ENCODE peak calls at places on chromosome 4, in eight cellular contexts. B is lower leg skin, X is progenitor cell of endocrine pancreas, Y is pancreas, O is nephron progenitor cell, D is cardiac muscle cell, E is osteocyte, V is GM12865. L is an unnamed sample.

GRCh38 chr4:171644430-171645057 is 168.7 kb upstream of the GALNTL6 start:
- DNase-seq in B (no peak), X (no peak), Y (no peak), O (no peak), D (no peak), E (no peak), V (peak; percentile 78), L (no peak)

GRCh38 chr4:184756399-184756798 is 22.5 kb upstream of the CENPU start:
- DNase-seq in B (no peak), X (no peak), Y (no peak), O (no peak), D (no peak), E (no peak), V (no peak), L (no peak)

GRCh38 chr4:53507671-53508286 is 83.5 kb downstream of the LNX1 start:
- DNase-seq in B (no peak), X (no peak), Y (peak; percentile 42), O (no peak), D (no peak), E (no peak), V (peak; percentile 3), L (no peak)

GRCh38 chr4:95267081-95267480 is 281.7 kb downstream of the UNC5C start:
- DNase-seq in B (no peak), X (no peak), Y (no peak), O (no peak), D (no peak), E (no peak), V (no peak), L (no peak)

GRCh38 chr4:185624248-185624568 is 88.9 kb upstream of the PDLIM3 start:
- DNase-seq in B (no peak), X (no peak), Y (no peak), O (no peak), D (no peak), E (no peak), V (no peak), L (no peak)

GRCh38 chr4:136690363-136690762 is 841.9 kb downstream of the PCDH18 start:
- DNase-seq in B (no peak), X (no peak), Y (no peak), O (no peak), D (no peak), E (no peak), V (no peak), L (no peak)

GRCh38 chr4:86156526-86156925 is 203.3 kb downstream of the MAPK10 start:
- DNase-seq in B (no peak), X (no peak), Y (no peak), O (no peak), D (no peak), E (no peak), V (no peak), L (no peak)

GRCh38 chr4:184142121-184143000 is 75.3 kb downstream of the ENPP6 start:
- DNase-seq in B (peak; percentile 49), X (no peak), Y (no peak), O (no peak), D (no peak), E (no peak), V (no peak), L (no peak)

GRCh38 chr4:1239949-1240305 is 9.0 kb downstream of the CTBP1 start:
- DNase-seq in B (peak; percentile 74), X (no peak), Y (no peak), O (no peak), D (no peak), E (no peak), V (no peak), L (no peak)

GRCh38 chr4:151455212-151455611 is 46.2 kb downstream of the FHIP1A start:
- DNase-seq in B (no peak), X (no peak), Y (no peak), O (no peak), D (no peak), E (no peak), V (no peak), L (no peak)

GRCh38 chr4:2357821-2358745 is 60.4 kb downstream of the ZFYVE28 start:
- DNase-seq in B (peak; percentile 83), X (no peak), Y (no peak), O (no peak), D (no peak), E (no peak), V (no peak), L (no peak)

GRCh38 chr4:37639551-37640293 is 46.5 kb downstream of the RELL1 start:
- DNase-seq in B (no peak), X (no peak), Y (no peak), O (no peak), D (no peak), E (no peak), V (no peak), L (no peak)

GRCh38 chr4:71449878-71450277 is 111.1 kb downstream of the SLC4A4 start:
- DNase-seq in B (no peak), X (no peak), Y (no peak), O (no peak), D (no peak), E (no peak), V (no peak), L (no peak)

GRCh38 chr4:91243132-91243531 is 1060.6 kb upstream of the GRID2 start:
- DNase-seq in B (no peak), X (no peak), Y (no peak), O (no peak), D (no peak), E (no peak), V (no peak), L (no peak)

GRCh38 chr4:6270691-6271121 is 1.1 kb downstream of the WFS1 start:
- DNase-seq in B (no peak), X (no peak), Y (peak; percentile 65), O (no peak), D (no peak), E (no peak), V (no peak), L (no peak)

GRCh38 chr4:8398347-8398746 is 42.2 kb downstream of the ACOX3 start:
- DNase-seq in B (no peak), X (no peak), Y (no peak), O (no peak), D (no peak), E (no peak), V (no peak), L (no peak)

GRCh38 chr4:94228488-94229216 is 21.0 kb downstream of the SMARCAD1 start:
- DNase-seq in B (no peak), X (no peak), Y (no peak), O (no peak), D (no peak), E (no peak), V (no peak), L (no peak)

GRCh38 chr4:14853186-14853946 is 148.9 kb upstream of the CPEB2 start:
- DNase-seq in B (no peak), X (no peak), Y (no peak), O (no peak), D (no peak), E (no peak), V (no peak), L (no peak)

GRCh38 chr4:94413085-94413685 is 38.6 kb upstream of the PDLIM5 start:
- DNase-seq in B (no peak), X (no peak), Y (no peak), O (no peak), D (no peak), E (no peak), V (no peak), L (no peak)

GRCh38 chr4:71230258-71230594 is 108.6 kb upstream of the SLC4A4 start:
- DNase-seq in B (no peak), X (no peak), Y (no peak), O (no peak), D (no peak), E (no peak), V (no peak), L (no peak)

GRCh38 chr4:169745291-169745690 is 12.5 kb downstream of the HPF1 start:
- DNase-seq in B (no peak), X (no peak), Y (no peak), O (no peak), D (no peak), E (no peak), V (no peak), L (no peak)

GRCh38 chr4:76952071-76952470 is 2.5 kb downstream of the SEPTIN11 start:
- DNase-seq in B (no peak), X (no peak), Y (no peak), O (no peak), D (no peak), E (no peak), V (no peak), L (no peak)

GRCh38 chr4:32748498-32748897 is 2028.3 kb downstream of the PCDH7 start:
- DNase-seq in B (no peak), X (no peak), Y (no peak), O (no peak), D (no peak), E (no peak), V (no peak), L (no peak)
- TF ChIP-seq CTCF in B (no peak), X (no peak), Y (no peak), O (no peak), D (no peak), E (no peak), V (no peak), L (no peak)

DNA sequence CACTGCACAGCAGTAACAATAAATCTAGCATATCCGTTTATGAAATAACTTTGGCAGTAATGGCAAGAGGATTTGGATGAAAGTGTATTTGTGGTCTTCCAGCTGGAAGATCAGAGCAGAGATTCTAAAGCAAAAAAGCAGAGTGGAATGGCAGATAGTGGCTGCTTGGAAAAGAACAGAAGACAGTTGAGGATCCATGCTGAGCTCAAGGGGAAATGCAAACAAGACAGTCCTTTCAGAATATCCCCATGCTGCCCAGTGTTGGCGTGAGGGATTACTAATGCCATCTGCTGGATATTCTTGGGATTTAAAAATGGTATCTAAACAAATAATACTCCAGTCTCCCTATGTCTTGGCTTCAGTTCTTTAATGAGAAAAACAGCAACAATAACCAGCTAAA is 629.1 kb upstream of the ATOH1 start:
- DNase-seq in B (no peak), X (no peak), Y (no peak), O (peak; percentile 9), D (peak; percentile 63), E (no peak), V (peak; percentile 26), L (no peak)
- TF ChIP-seq CTCF in B (no peak), X (peak; percentile 57), Y (peak; percentile 23), O (peak; percentile 55), D (peak; percentile 45), E (peak; percentile 71), V (peak; percentile 15), L (no peak)

GRCh38 chr4:4677825-4678522 is 136.1 kb upstream of the STX18 start:
- DNase-seq in B (no peak), X (no peak), Y (no peak), O (peak; percentile 54), D (peak; percentile 28), E (no peak), V (peak; percentile 38), L (no peak)
- TF ChIP-seq CTCF in B (no peak), X (peak; percentile 58), Y (no peak), O (peak; percentile 94), D (peak; percentile 87), E (peak; percentile 61), V (peak; percentile 36), L (no peak)

DNA sequence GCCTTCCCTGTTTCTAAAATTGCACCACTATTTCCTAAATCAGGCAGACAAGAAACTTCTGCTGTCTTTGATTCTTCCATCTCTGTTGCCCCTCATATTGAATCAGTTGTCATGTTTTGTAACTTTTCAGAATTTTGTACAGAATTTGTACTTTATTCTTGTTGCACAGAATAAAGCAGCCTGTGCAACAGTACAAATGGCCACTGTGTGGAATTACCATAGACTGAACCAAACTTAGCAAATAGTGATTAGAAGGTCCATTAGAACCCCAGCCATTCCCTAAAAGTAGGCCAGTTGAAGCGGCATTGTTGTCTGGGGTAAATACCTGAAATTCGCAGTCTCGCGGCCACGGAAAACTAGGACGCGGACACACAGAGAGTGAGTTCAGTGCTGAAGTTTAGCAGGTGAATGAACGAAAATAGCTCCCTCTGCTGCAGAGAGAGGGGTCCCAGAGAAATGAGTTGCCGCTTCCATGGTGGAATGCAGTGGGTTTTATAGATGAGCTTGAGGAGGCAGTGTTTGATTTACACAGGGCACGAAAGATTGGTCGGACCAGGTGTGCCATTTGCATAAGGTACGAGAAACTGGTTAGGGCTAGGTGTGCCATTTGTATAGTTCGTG is 71.8 kb downstream of the C4orf33 start:
- DNase-seq in B (no peak), X (peak; percentile 21), Y (peak; percentile 13), O (peak; percentile 20), D (peak; percentile 51), E (no peak), V (no peak), L (no peak)
- TF ChIP-seq CTCF in B (no peak), X (peak; percentile 51), Y (no peak), O (peak; percentile 27), D (no peak), E (no peak), V (no peak), L (no peak)

L was measured in omental fat pad.